ENCODE peak calls at places on chromosomes 11 and 22, in nine cellular contexts. One of them, this sample, is unnamed.
A peak's percentile ranks its signal among the peaks of the same experiment; 100 is the strongest.

GRCh38 chr11:119030029-119030328 is 698 bp downstream of the SLC37A4 start:
- DNase-seq in epithelial cell of proximal tubule: no peak
- DNase-seq in heart left ventricle: no peak
- DNase-seq in MM.1S: no peak
- DNase-seq in SJCRH30: no peak
- DNase-seq in H1: no peak
- DNase-seq in cardiac muscle cell: no peak
- DNase-seq in neural progenitor cell: no peak
- DNase-seq in pancreas: peak; percentile 38
- DNase-seq in this sample: no peak

GRCh38 chr11:19164881-19165280 is 36.9 kb downstream of the CSRP3 start:
- DNase-seq in epithelial cell of proximal tubule: no peak
- DNase-seq in heart left ventricle: no peak
- DNase-seq in MM.1S: no peak
- DNase-seq in SJCRH30: no peak
- DNase-seq in H1: no peak
- DNase-seq in cardiac muscle cell: no peak
- DNase-seq in neural progenitor cell: no peak
- DNase-seq in pancreas: no peak
- DNase-seq in this sample: no peak

GRCh38 chr11:94755494-94755893 is 12.7 kb upstream of the AMOTL1 start:
- DNase-seq in epithelial cell of proximal tubule: no peak
- DNase-seq in heart left ventricle: no peak
- DNase-seq in MM.1S: no peak
- DNase-seq in SJCRH30: no peak
- DNase-seq in H1: no peak
- DNase-seq in cardiac muscle cell: no peak
- DNase-seq in neural progenitor cell: no peak
- DNase-seq in pancreas: no peak
- DNase-seq in this sample: no peak

GRCh38 chr11:121389651-121390050 is 62.5 kb upstream of the SORL1 start:
- DNase-seq in epithelial cell of proximal tubule: no peak
- DNase-seq in heart left ventricle: peak; percentile 82
- DNase-seq in MM.1S: no peak
- DNase-seq in SJCRH30: no peak
- DNase-seq in H1: no peak
- DNase-seq in cardiac muscle cell: peak; percentile 87
- DNase-seq in neural progenitor cell: peak; percentile 84
- DNase-seq in pancreas: no peak
- DNase-seq in this sample: no peak

GRCh38 chr11:358129-358805 is 11.0 kb upstream of the B4GALNT4 start:
- DNase-seq in epithelial cell of proximal tubule: no peak
- DNase-seq in heart left ventricle: no peak
- DNase-seq in MM.1S: no peak
- DNase-seq in SJCRH30: no peak
- DNase-seq in H1: no peak
- DNase-seq in cardiac muscle cell: no peak
- DNase-seq in neural progenitor cell: no peak
- DNase-seq in pancreas: no peak
- DNase-seq in this sample: peak; percentile 40

GRCh38 chr11:99135508-99135907 is 114.8 kb downstream of the CNTN5 start:
- DNase-seq in epithelial cell of proximal tubule: no peak
- DNase-seq in heart left ventricle: no peak
- DNase-seq in MM.1S: no peak
- DNase-seq in SJCRH30: no peak
- DNase-seq in H1: no peak
- DNase-seq in cardiac muscle cell: no peak
- DNase-seq in neural progenitor cell: no peak
- DNase-seq in pancreas: no peak
- DNase-seq in this sample: no peak

GRCh38 chr11:868394-868793 is 25.7 kb downstream of the TSPAN4 start:
- DNase-seq in epithelial cell of proximal tubule: no peak
- DNase-seq in heart left ventricle: no peak
- DNase-seq in MM.1S: no peak
- DNase-seq in SJCRH30: no peak
- DNase-seq in H1: no peak
- DNase-seq in cardiac muscle cell: no peak
- DNase-seq in neural progenitor cell: no peak
- DNase-seq in pancreas: peak; percentile 59
- DNase-seq in this sample: no peak

GRCh38 chr11:35907648-35908431 is 36.0 kb upstream of the LDLRAD3 start:
- DNase-seq in epithelial cell of proximal tubule: peak; percentile 33
- DNase-seq in heart left ventricle: no peak
- DNase-seq in MM.1S: no peak
- DNase-seq in SJCRH30: no peak
- DNase-seq in H1: no peak
- DNase-seq in cardiac muscle cell: no peak
- DNase-seq in neural progenitor cell: no peak
- DNase-seq in pancreas: no peak
- DNase-seq in this sample: no peak

GRCh38 chr11:126359431-126360048 is 4.1 kb downstream of the ST3GAL4 start:
- DNase-seq in epithelial cell of proximal tubule: no peak
- DNase-seq in heart left ventricle: peak; percentile 86
- DNase-seq in MM.1S: no peak
- DNase-seq in SJCRH30: no peak
- DNase-seq in H1: no peak
- DNase-seq in cardiac muscle cell: no peak
- DNase-seq in neural progenitor cell: no peak
- DNase-seq in pancreas: no peak
- DNase-seq in this sample: peak; percentile 74

GRCh38 chr22:43101306-43101705 is 9.2 kb upstream of the BIK start:
- DNase-seq in epithelial cell of proximal tubule: no peak
- DNase-seq in heart left ventricle: no peak
- DNase-seq in MM.1S: no peak
- DNase-seq in SJCRH30: no peak
- DNase-seq in H1: no peak
- DNase-seq in cardiac muscle cell: peak; percentile 86
- DNase-seq in neural progenitor cell: no peak
- DNase-seq in pancreas: no peak
- DNase-seq in this sample: no peak

GRCh38 chr11:118929496-118930151 is 3.9 kb upstream of the BCL9L start:
- DNase-seq in epithelial cell of proximal tubule: no peak
- DNase-seq in heart left ventricle: peak; percentile 91
- DNase-seq in MM.1S: peak; percentile 77
- DNase-seq in SJCRH30: peak; percentile 84
- DNase-seq in H1: peak; percentile 83
- DNase-seq in cardiac muscle cell: peak; percentile 93
- DNase-seq in neural progenitor cell: peak; percentile 94
- DNase-seq in pancreas: peak; percentile 95
- DNase-seq in this sample: peak; percentile 93

GRCh38 chr11:48141475-48142100 is 75.0 kb upstream of the OR4B1 start:
- DNase-seq in epithelial cell of proximal tubule: no peak
- DNase-seq in heart left ventricle: peak; percentile 35
- DNase-seq in MM.1S: no peak
- DNase-seq in SJCRH30: no peak
- DNase-seq in H1: no peak
- DNase-seq in cardiac muscle cell: no peak
- DNase-seq in neural progenitor cell: no peak
- DNase-seq in pancreas: no peak
- DNase-seq in this sample: no peak

GRCh38 chr11:96061730-96062524 is 138.0 kb upstream of the MTMR2 start:
- DNase-seq in epithelial cell of proximal tubule: no peak
- DNase-seq in heart left ventricle: no peak
- DNase-seq in MM.1S: peak; percentile 50
- DNase-seq in SJCRH30: no peak
- DNase-seq in H1: no peak
- DNase-seq in cardiac muscle cell: peak; percentile 9
- DNase-seq in neural progenitor cell: no peak
- DNase-seq in pancreas: no peak
- DNase-seq in this sample: no peak

GRCh38 chr11:65456418-65456817 is 33.8 kb downstream of the NEAT1 start:
- DNase-seq in epithelial cell of proximal tubule: no peak
- DNase-seq in heart left ventricle: no peak
- DNase-seq in MM.1S: no peak
- DNase-seq in SJCRH30: no peak
- DNase-seq in H1: no peak
- DNase-seq in cardiac muscle cell: no peak
- DNase-seq in neural progenitor cell: no peak
- DNase-seq in pancreas: no peak
- DNase-seq in this sample: no peak

GRCh38 chr11:65452806-65453490 is 30.4 kb downstream of the NEAT1 start:
- DNase-seq in epithelial cell of proximal tubule: no peak
- DNase-seq in heart left ventricle: no peak
- DNase-seq in MM.1S: no peak
- DNase-seq in SJCRH30: no peak
- DNase-seq in H1: no peak
- DNase-seq in cardiac muscle cell: no peak
- DNase-seq in neural progenitor cell: no peak
- DNase-seq in pancreas: peak; percentile 12
- DNase-seq in this sample: peak; percentile 68

GRCh38 chr11:65459552-65459951 is 37.0 kb downstream of the NEAT1 start:
- DNase-seq in epithelial cell of proximal tubule: no peak
- DNase-seq in heart left ventricle: no peak
- DNase-seq in MM.1S: no peak
- DNase-seq in SJCRH30: no peak
- DNase-seq in H1: peak; percentile 73
- DNase-seq in cardiac muscle cell: no peak
- DNase-seq in neural progenitor cell: peak; percentile 35
- DNase-seq in pancreas: no peak
- DNase-seq in this sample: no peak

GRCh38 chr11:65454696-65455456 is 32.3 kb downstream of the NEAT1 start:
- DNase-seq in epithelial cell of proximal tubule: no peak
- DNase-seq in heart left ventricle: peak; percentile 94
- DNase-seq in MM.1S: peak; percentile 86
- DNase-seq in SJCRH30: no peak
- DNase-seq in H1: peak; percentile 92
- DNase-seq in cardiac muscle cell: peak; percentile 91
- DNase-seq in neural progenitor cell: peak; percentile 92
- DNase-seq in pancreas: peak; percentile 88
- DNase-seq in this sample: peak; percentile 91

GRCh38 chr11:65454311-65454695 is 31.7 kb downstream of the NEAT1 start:
- DNase-seq in epithelial cell of proximal tubule: no peak
- DNase-seq in heart left ventricle: no peak
- DNase-seq in MM.1S: no peak
- DNase-seq in SJCRH30: no peak
- DNase-seq in H1: no peak
- DNase-seq in cardiac muscle cell: no peak
- DNase-seq in neural progenitor cell: no peak
- DNase-seq in pancreas: peak; percentile 17
- DNase-seq in this sample: no peak
- H3K4me3 ChIP-seq in epithelial cell of proximal tubule: peak overlapping the region; percentile 63
- H3K4me3 ChIP-seq in heart left ventricle: peak overlapping the region; percentile 67
- H3K4me3 ChIP-seq in MM.1S: peak overlapping the region; percentile 82
- H3K4me3 ChIP-seq in SJCRH30: no peak overlapping the region
- H3K4me3 ChIP-seq in H1: no peak overlapping the region
- H3K4me3 ChIP-seq in cardiac muscle cell: no peak overlapping the region
- H3K4me3 ChIP-seq in neural progenitor cell: peak overlapping the region; percentile 45
- H3K4me3 ChIP-seq in pancreas: peak overlapping the region; percentile 8
- H3K4me3 ChIP-seq in this sample: peak overlapping the region; percentile 56

DNA sequence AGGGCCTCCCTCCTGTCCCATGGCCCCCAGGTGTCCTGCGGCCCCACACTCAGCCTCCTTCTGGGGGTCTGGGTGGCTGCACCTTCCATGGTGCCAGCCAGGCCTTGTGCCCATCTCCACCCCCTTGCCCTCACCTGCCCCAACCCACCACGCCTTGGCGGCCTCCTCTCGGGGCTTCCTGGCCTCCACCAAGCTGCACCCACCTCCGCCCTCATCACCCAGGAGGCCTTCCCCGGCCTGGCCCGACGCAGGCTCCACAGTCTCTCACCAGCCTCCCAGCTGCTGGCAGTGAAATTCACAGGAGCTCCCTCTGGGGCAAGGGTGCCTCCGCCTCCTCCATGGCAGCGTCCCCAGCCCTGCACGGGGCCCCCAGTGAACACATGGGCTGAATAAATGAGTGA is 35.9 kb upstream of the WNT7B start:
- DNase-seq in epithelial cell of proximal tubule: no peak
- DNase-seq in heart left ventricle: peak; percentile 41
- DNase-seq in MM.1S: no peak
- DNase-seq in SJCRH30: no peak
- DNase-seq in H1: no peak
- DNase-seq in cardiac muscle cell: no peak
- DNase-seq in neural progenitor cell: no peak
- DNase-seq in pancreas: no peak
- DNase-seq in this sample: no peak
- H3K4me3 ChIP-seq in epithelial cell of proximal tubule: no peak overlapping the region
- H3K4me3 ChIP-seq in heart left ventricle: peak overlapping the region; percentile 77
- H3K4me3 ChIP-seq in MM.1S: peak overlapping the region; percentile 84
- H3K4me3 ChIP-seq in SJCRH30: peak overlapping the region; percentile 63
- H3K4me3 ChIP-seq in H1: peak overlapping the region; percentile 77
- H3K4me3 ChIP-seq in cardiac muscle cell: no peak overlapping the region
- H3K4me3 ChIP-seq in neural progenitor cell: peak overlapping the region; percentile 89
- H3K4me3 ChIP-seq in pancreas: peak overlapping the region; percentile 44
- H3K4me3 ChIP-seq in this sample: peak overlapping the region; percentile 89

DNA sequence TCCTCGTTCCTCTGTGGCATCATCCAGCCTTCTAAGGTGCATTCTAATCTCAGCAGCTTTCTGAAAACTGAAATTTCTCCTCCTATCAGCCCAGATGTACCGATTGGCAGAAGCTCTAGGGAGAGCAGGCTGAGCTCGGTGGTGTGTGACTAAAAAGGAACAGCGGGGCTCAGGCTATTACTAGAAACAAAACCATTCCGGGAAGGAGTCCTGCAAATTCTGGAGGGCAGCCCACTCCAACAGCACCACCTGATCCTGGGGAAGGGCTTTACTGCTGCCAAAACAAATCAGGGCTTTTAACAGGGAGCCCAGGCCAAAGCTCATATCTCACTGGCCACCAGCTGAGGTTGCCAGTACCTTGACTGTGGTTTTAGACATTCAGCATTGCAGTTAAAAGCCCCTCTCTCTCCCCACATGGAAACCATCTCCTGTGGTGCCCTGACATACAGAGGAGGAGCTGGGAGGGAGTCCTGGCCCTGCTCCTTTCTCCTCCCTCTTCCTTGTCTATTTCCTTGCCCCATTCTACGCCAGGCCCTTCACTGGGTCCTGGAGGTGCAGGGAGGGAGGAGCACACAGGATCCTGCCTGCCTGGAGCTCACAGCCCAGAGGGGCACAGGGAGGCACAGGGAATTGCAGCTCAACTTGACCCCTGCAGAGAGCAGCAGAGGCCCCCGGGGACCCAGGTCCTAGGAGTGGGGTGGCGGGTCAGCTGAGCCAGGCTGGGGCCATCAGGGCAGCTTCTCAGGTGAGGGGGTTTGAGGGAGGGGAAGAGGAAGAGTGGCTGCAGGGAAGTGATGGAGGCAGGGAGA is 889 bp downstream of the PLAAT4 start:
- DNase-seq in epithelial cell of proximal tubule: no peak
- DNase-seq in heart left ventricle: peak; percentile 79
- DNase-seq in MM.1S: peak; percentile 13
- DNase-seq in SJCRH30: no peak
- DNase-seq in H1: no peak
- DNase-seq in cardiac muscle cell: no peak
- DNase-seq in neural progenitor cell: no peak
- DNase-seq in pancreas: peak; percentile 84
- DNase-seq in this sample: peak; percentile 76
- H3K4me3 ChIP-seq in epithelial cell of proximal tubule: peak overlapping the region; percentile 41
- H3K4me3 ChIP-seq in heart left ventricle: peak overlapping the region; percentile 76
- H3K4me3 ChIP-seq in MM.1S: peak overlapping the region; percentile 52
- H3K4me3 ChIP-seq in SJCRH30: no peak overlapping the region
- H3K4me3 ChIP-seq in H1: no peak overlapping the region
- H3K4me3 ChIP-seq in cardiac muscle cell: no peak overlapping the region
- H3K4me3 ChIP-seq in neural progenitor cell: no peak overlapping the region
- H3K4me3 ChIP-seq in pancreas: no peak overlapping the region
- H3K4me3 ChIP-seq in this sample: peak overlapping the region; percentile 48

DNA sequence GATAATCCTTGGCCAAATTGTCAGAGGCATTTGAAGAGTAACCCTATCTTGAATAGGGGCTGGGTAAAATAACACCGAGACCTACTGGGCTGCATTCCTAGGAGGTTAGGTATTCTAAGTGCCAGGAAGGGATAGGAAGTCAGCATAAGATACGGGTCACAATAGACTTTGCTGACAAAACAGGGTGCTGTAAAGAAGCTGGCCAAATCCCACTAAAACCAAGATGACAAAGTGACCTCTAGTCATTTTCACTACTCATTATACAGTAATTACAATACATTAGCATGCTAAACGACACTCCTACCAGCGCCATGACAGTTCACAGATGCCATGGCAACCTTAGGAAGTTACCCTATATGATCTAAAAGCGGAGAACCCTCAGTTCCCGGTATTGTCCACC is 964 bp upstream of the REXO2 start:
- DNase-seq in epithelial cell of proximal tubule: no peak
- DNase-seq in heart left ventricle: no peak
- DNase-seq in MM.1S: no peak
- DNase-seq in SJCRH30: no peak
- DNase-seq in H1: no peak
- DNase-seq in cardiac muscle cell: no peak
- DNase-seq in neural progenitor cell: peak; percentile 9
- DNase-seq in pancreas: no peak
- DNase-seq in this sample: no peak
- H3K4me3 ChIP-seq in epithelial cell of proximal tubule: no peak overlapping the region
- H3K4me3 ChIP-seq in heart left ventricle: no peak overlapping the region
- H3K4me3 ChIP-seq in MM.1S: no peak overlapping the region
- H3K4me3 ChIP-seq in SJCRH30: no peak overlapping the region
- H3K4me3 ChIP-seq in H1: no peak overlapping the region
- H3K4me3 ChIP-seq in cardiac muscle cell: no peak overlapping the region
- H3K4me3 ChIP-seq in neural progenitor cell: peak overlapping the region; percentile 98
- H3K4me3 ChIP-seq in pancreas: no peak overlapping the region
- H3K4me3 ChIP-seq in this sample: no peak overlapping the region

This sample was measured in tibial artery.